ENCODE peak calls at places on chromosomes 2 and 18, in nine cellular contexts. H is activated CD8-positive, alpha-beta memory T cell treated with anti-CD3 and anti-CD28 coated beads, Interleukin-2, amount 50 U/mL, for 4 hours; X is iris pigment epithelial cell; K is NCI-H510A; D is activated naive CD4-positive, alpha-beta T cell; O is activated CD4-positive, alpha-beta T cell treated with anti-CD3 and anti-CD28 coated beads, Interleukin-2, amount 50 U/mL, for 48 hours; Z is AG04450; P is T-helper 9 cell; G is Karpas-422. J is an unnamed sample.

GRCh38 chr2:58594175-58594574 is 353.1 kb upstream of the FANCL start:
- DNase-seq in H (no peak), X (no peak), K (no peak), D (no peak), O (peak; percentile 3), Z (no peak), P (no peak), G (peak; percentile 64), J (no peak)

GRCh38 chr18:46293699-46294300 is 189.6 kb downstream of the HAUS1 start:
- DNase-seq in H (no peak), X (no peak), K (no peak), D (no peak), O (no peak), Z (no peak), P (no peak), G (no peak), J (no peak)

GRCh38 chr2:54329482-54330225 is 73.6 kb upstream of the TSPYL6 start:
- DNase-seq in H (no peak), X (peak; percentile 14), K (no peak), D (no peak), O (no peak), Z (no peak), P (no peak), G (no peak), J (no peak)

GRCh38 chr2:12797815-12798214 is 81.1 kb downstream of the TRIB2 start:
- DNase-seq in H (no peak), X (peak; percentile 82), K (no peak), D (no peak), O (no peak), Z (no peak), P (no peak), G (peak; percentile 47), J (no peak)

GRCh38 chr2:106886916-106887758 is 1.2 kb upstream of the ST6GAL2 start:
- DNase-seq in H (no peak), X (peak; percentile 41), K (peak; percentile 86), D (no peak), O (no peak), Z (no peak), P (no peak), G (no peak), J (peak; percentile 73)

GRCh38 chr2:152369176-152369860 is 34.3 kb downstream of the FMNL2 start:
- DNase-seq in H (no peak), X (peak; percentile 96), K (no peak), D (no peak), O (no peak), Z (peak; percentile 61), P (no peak), G (no peak), J (no peak)

GRCh38 chr2:174632847-174633620 is 35.4 kb upstream of the WIPF1 start:
- DNase-seq in H (no peak), X (peak; percentile 25), K (no peak), D (no peak), O (peak; percentile 26), Z (no peak), P (no peak), G (peak; percentile 66), J (no peak)

GRCh38 chr2:181140414-181140813 is 160.0 kb downstream of the UBE2E3 start:
- DNase-seq in H (no peak), X (peak; percentile 49), K (no peak), D (no peak), O (no peak), Z (no peak), P (no peak), G (no peak), J (no peak)

GRCh38 chr2:8906208-8906607 is 68.8 kb upstream of the KIDINS220 start:
- DNase-seq in H (no peak), X (peak; percentile 86), K (no peak), D (no peak), O (no peak), Z (no peak), P (no peak), G (no peak), J (no peak)

GRCh38 chr2:112154246-112155110 is 16.3 kb downstream of the FBLN7 start:
- DNase-seq in H (no peak), X (no peak), K (no peak), D (no peak), O (peak; percentile 19), Z (no peak), P (peak; percentile 17), G (no peak), J (no peak)

GRCh38 chr2:239400000-239400831 is 604 bp downstream of the HDAC4 start:
- DNase-seq in H (no peak), X (peak; percentile 33), K (no peak), D (no peak), O (peak; percentile 33), Z (no peak), P (no peak), G (peak; percentile 82), J (no peak)

GRCh38 chr2:69709290-69709689 is 32.6 kb upstream of the ANXA4 start:
- DNase-seq in H (no peak), X (no peak), K (no peak), D (no peak), O (no peak), Z (no peak), P (no peak), G (no peak), J (no peak)

GRCh38 chr2:215619989-215620388 is 184.1 kb upstream of the FN1 start:
- DNase-seq in H (no peak), X (no peak), K (no peak), D (no peak), O (no peak), Z (no peak), P (no peak), G (no peak), J (peak; percentile 38)

GRCh38 chr2:72004201-72004915 is 143.3 kb downstream of the CYP26B1 start:
- DNase-seq in H (no peak), X (no peak), K (no peak), D (no peak), O (no peak), Z (no peak), P (no peak), G (no peak), J (no peak)

GRCh38 chr2:209817818-209818420 is 46.3 kb downstream of the UNC80 start:
- DNase-seq in H (no peak), X (no peak), K (no peak), D (no peak), O (no peak), Z (no peak), P (no peak), G (no peak), J (no peak)

GRCh38 chr2:98697651-98698337 is 33.1 kb downstream of the MGAT4A start:
- DNase-seq in H (no peak), X (no peak), K (no peak), D (no peak), O (no peak), Z (no peak), P (no peak), G (no peak), J (no peak)

GRCh38 chr18:60508108-60508507 is 135.5 kb upstream of the MC4R start:
- DNase-seq in H (no peak), X (no peak), K (no peak), D (no peak), O (no peak), Z (no peak), P (no peak), G (no peak), J (no peak)

GRCh38 chr18:8124232-8125146 is 484.7 kb upstream of the RAB12 start:
- DNase-seq in H (no peak), X (no peak), K (no peak), D (no peak), O (no peak), Z (no peak), P (no peak), G (no peak), J (no peak)

GRCh38 chr2:222320441-222321395 is 21.9 kb upstream of the PAX3 start:
- DNase-seq in H (no peak), X (no peak), K (peak; percentile 21), D (no peak), O (no peak), Z (no peak), P (no peak), G (no peak), J (peak; percentile 67)

GRCh38 chr18:8943900-8944870 is 158.3 kb upstream of the NDUFV2 start:
- DNase-seq in H (no peak), X (peak; percentile 93), K (no peak), D (no peak), O (no peak), Z (peak; percentile 63), P (no peak), G (no peak), J (no peak)

GRCh38 chr2:29024882-29025430 is 43.9 kb downstream of the TOGARAM2 start:
- DNase-seq in H (no peak), X (no peak), K (no peak), D (no peak), O (no peak), Z (no peak), P (no peak), G (no peak), J (no peak)

GRCh38 chr2:11512431-11512830 is 21.4 kb upstream of the GREB1 start:
- DNase-seq in H (no peak), X (no peak), K (no peak), D (no peak), O (no peak), Z (no peak), P (no peak), G (no peak), J (no peak)

GRCh38 chr2:83587309-83587708 is 871.8 kb downstream of the SUCLG1 start:
- DNase-seq in H (no peak), X (no peak), K (no peak), D (no peak), O (no peak), Z (no peak), P (no peak), G (no peak), J (no peak)

GRCh38 chr18:31329787-31330438 is 12.0 kb downstream of the DSG1 start:
- DNase-seq in H (no peak), X (no peak), K (no peak), D (no peak), O (no peak), Z (no peak), P (no peak), G (no peak), J (no peak)

GRCh38 chr2:52034706-52035105 is 1002.8 kb upstream of the NRXN1 start:
- DNase-seq in H (no peak), X (peak; percentile 9), K (no peak), D (no peak), O (no peak), Z (no peak), P (no peak), G (no peak), J (no peak)

GRCh38 chr2:135674453-135674852 is 67.2 kb upstream of the UBXN4 start:
- DNase-seq in H (no peak), X (no peak), K (no peak), D (no peak), O (no peak), Z (no peak), P (no peak), G (no peak), J (no peak)

GRCh38 chr18:77089796-77090285 is 42.7 kb downstream of the MBP start:
- DNase-seq in H (no peak), X (no peak), K (no peak), D (no peak), O (no peak), Z (no peak), P (no peak), G (no peak), J (no peak)

GRCh38 chr2:236237468-236238190 is 26.6 kb downstream of the ASB18 start:
- DNase-seq in H (no peak), X (no peak), K (no peak), D (no peak), O (no peak), Z (no peak), P (no peak), G (no peak), J (no peak)

GRCh38 chr18:24584777-24585176 is 124.3 kb downstream of the HRH4 start:
- DNase-seq in H (no peak), X (no peak), K (no peak), D (no peak), O (no peak), Z (no peak), P (no peak), G (no peak), J (no peak)

GRCh38 chr18:72058851-72059250 is 485.3 kb downstream of the CBLN2 start:
- DNase-seq in H (no peak), X (no peak), K (no peak), D (no peak), O (no peak), Z (no peak), P (no peak), G (no peak), J (no peak)

GRCh38 chr18:75154259-75154658 is 54.7 kb downstream of the PTGR3 start:
- DNase-seq in H (no peak), X (no peak), K (no peak), D (no peak), O (no peak), Z (no peak), P (no peak), G (no peak), J (no peak)

J was measured in testis.